ENCODE peak calls at places on chromosomes 13 and 19, in seven cellular contexts. Y, H, F, R, L, E and I are unnamed samples. For H3K9me3 and H3K4me1, the result is how much of the 10 kb centered on the place peaks cover.

GRCh38 chr13:45194081-45194939 is 6.5 kb downstream of the KCTD4 start:
- DNase-seq in Y (no peak), H (no peak), F (no peak), R (peak), L (no peak), E (no peak), I (no peak)

GRCh38 chr19:49712397-49712859 is 21.5 kb downstream of the CPT1C start:
- DNase-seq in Y (no peak), H (peak), F (no peak), R (peak), L (peak), E (no peak), I (peak)

GRCh38 chr13:74761794-74762193 is 627.6 kb upstream of the KLF12 start:
- DNase-seq in Y (no peak), H (no peak), F (no peak), R (no peak), L (no peak), E (no peak), I (no peak)

GRCh38 chr13:85462792-85463425 is 336.3 kb downstream of the SLITRK6 start:
- DNase-seq in Y (no peak), H (no peak), F (no peak), R (no peak), L (no peak), E (no peak), I (no peak)

GRCh38 chr13:110455941-110456340 is 105.6 kb downstream of the RAB20 start:
- DNase-seq in Y (peak), H (peak), F (peak), R (peak), L (peak), E (peak), I (peak)

GRCh38 chr13:44384778-44385177 is 11.2 kb downstream of the SERP2 start:
- DNase-seq in Y (no peak), H (no peak), F (no peak), R (no peak), L (no peak), E (no peak), I (no peak)

GRCh38 chr19:47569331-47569730 is 3.6 kb downstream of the ZNF541 start:
- DNase-seq in Y (no peak), H (no peak), F (no peak), R (no peak), L (no peak), E (no peak), I (no peak)

GRCh38 chr19:11088508-11089253 is 582 bp upstream of the LDLR start:
- DNase-seq in Y (no peak), H (no peak), F (no peak), R (no peak), L (no peak), E (no peak), I (peak)

GRCh38 chr13:98396071-98396710 is 180.7 kb downstream of the STK24 start:
- DNase-seq in Y (no peak), H (no peak), F (no peak), R (peak), L (no peak), E (no peak), I (no peak)

GRCh38 chr13:45781553-45782326 is 69.8 kb downstream of the SIAH3 start:
- DNase-seq in Y (no peak), H (peak), F (no peak), R (no peak), L (no peak), E (no peak), I (peak)

GRCh38 chr19:17779281-17779930 is 15.5 kb upstream of the B3GNT3 start:
- DNase-seq in Y (peak), H (peak), F (no peak), R (peak), L (peak), E (no peak), I (peak)

GRCh38 chr19:40549007-40549708 is 27.5 kb upstream of the SHKBP1 start:
- DNase-seq in Y (peak), H (no peak), F (peak), R (peak), L (no peak), E (peak), I (peak)

GRCh38 chr13:39684531-39685137 is 29.2 kb downstream of the COG6 start:
- DNase-seq in Y (no peak), H (no peak), F (peak), R (peak), L (peak), E (no peak), I (no peak)

GRCh38 chr19:47176627-47177090 is 46.0 kb downstream of the SAE1 start:
- DNase-seq in Y (no peak), H (no peak), F (no peak), R (peak), L (no peak), E (no peak), I (no peak)

GRCh38 chr19:9793051-9793591 is 24.6 kb upstream of the ZNF846 start:
- DNase-seq in Y (peak), H (no peak), F (no peak), R (peak), L (no peak), E (peak), I (peak)

GRCh38 chr13:98488736-98489135 is 88.2 kb downstream of the STK24 start:
- DNase-seq in Y (no peak), H (no peak), F (peak), R (no peak), L (no peak), E (no peak), I (no peak)

GRCh38 chr13:99140831-99141230 is 59.8 kb upstream of the UBAC2 start:
- DNase-seq in Y (no peak), H (no peak), F (no peak), R (no peak), L (no peak), E (no peak), I (no peak)

GRCh38 chr13:48562296-48563066 is 29.6 kb upstream of the RCBTB2 start:
- DNase-seq in Y (no peak), H (no peak), F (peak), R (no peak), L (no peak), E (no peak), I (no peak)

GRCh38 chr13:51926528-51926885 is 64.7 kb downstream of the CCDC70 start:
- DNase-seq in Y (no peak), H (no peak), F (no peak), R (no peak), L (no peak), E (no peak), I (no peak)

GRCh38 chr13:87810920-87811344 is 139.8 kb downstream of the SLITRK5 start:
- DNase-seq in Y (no peak), H (peak), F (no peak), R (no peak), L (peak), E (peak), I (peak)

GRCh38 chr19:32373614-32374295 is 28.3 kb downstream of the ZNF507 start:
- DNase-seq in Y (no peak), H (no peak), F (no peak), R (peak), L (peak), E (no peak), I (peak)

GRCh38 chr19:11853358-11853757 is 4.8 kb downstream of the ZNF439 start:
- DNase-seq in Y (no peak), H (no peak), F (no peak), R (no peak), L (no peak), E (no peak), I (no peak)

GRCh38 chr13:44693156-44693826 is 117.2 kb upstream of the TSC22D1 start:
- DNase-seq in Y (no peak), H (no peak), F (no peak), R (no peak), L (no peak), E (no peak), I (no peak)

GRCh38 chr19:54190503-54190941 is 586 bp upstream of the TSEN34 start:
- DNase-seq in Y (peak), H (peak), F (peak), R (peak), L (peak), E (peak), I (peak)

GRCh38 chr19:56217039-56217949 is 15.2 kb downstream of the ZSCAN5C start:
- DNase-seq in Y (no peak), H (no peak), F (no peak), R (peak), L (no peak), E (no peak), I (no peak)

GRCh38 chr13:65460136-65460535 is 1770.0 kb downstream of the PCDH9 start:
- DNase-seq in Y (no peak), H (no peak), F (no peak), R (peak), L (no peak), E (no peak), I (no peak)

GRCh38 chr19:38722947-38723605 is 21.2 kb downstream of the CAPN12 start:
- DNase-seq in Y (no peak), H (no peak), F (no peak), R (no peak), L (no peak), E (no peak), I (no peak)

GRCh38 chr19:6482343-6482686 is 728 bp upstream of the DENND1C start:
- DNase-seq in Y (no peak), H (no peak), F (no peak), R (no peak), L (no peak), E (no peak), I (no peak)

GRCh38 chr13:94263038-94263437 is 216.4 kb downstream of the DCT start:
- DNase-seq in Y (no peak), H (no peak), F (no peak), R (no peak), L (no peak), E (no peak), I (no peak)

GRCh38 chr13:39159393-39159792 is 121.1 kb downstream of the NHLRC3 start:
- DNase-seq in Y (no peak), H (no peak), F (no peak), R (no peak), L (no peak), E (no peak), I (no peak)

GRCh38 chr19:41427647-41428480 is 690 bp upstream of the B3GNT8 start:
- DNase-seq in Y (peak), H (peak), F (no peak), R (no peak), L (no peak), E (peak), I (peak)

GRCh38 chr19:38690146-38690545 is 42.7 kb downstream of the ACTN4 start:
- DNase-seq in Y (no peak), H (no peak), F (no peak), R (no peak), L (no peak), E (no peak), I (no peak)

GRCh38 chr19:39416152-39416551 is 3.7 kb downstream of the PLEKHG2 start:
- DNase-seq in Y (no peak), H (no peak), F (no peak), R (no peak), L (no peak), E (no peak), I (no peak)

GRCh38 chr13:19057588-19058340 is 123.9 kb downstream of the TUBA3C start:
- DNase-seq in Y (no peak), H (no peak), F (no peak), R (no peak), L (no peak), E (no peak), I (no peak)
- H3K9me3 ChIP-seq in Y (under half), H (half or more), F (under half), R (half or more), L (under half), E (under half), I (under half)

GRCh38 chr13:24276310-24276709 is 33.1 kb upstream of the C1QTNF9 start:
- DNase-seq in Y (no peak), H (no peak), F (no peak), R (no peak), L (no peak), E (no peak), I (no peak)
- H3K4me1 ChIP-seq in Y (half or more), H (under half), F (under half), R (under half), L (under half), E (under half), I (under half)

GRCh38 chr13:105587786-105588185 is 947.7 kb downstream of the EFNB2 start:
- DNase-seq in Y (no peak), H (no peak), F (no peak), R (peak), L (peak), E (no peak), I (no peak)

GRCh38 chr13:105591308-105591707 is 944.2 kb downstream of the EFNB2 start:
- DNase-seq in Y (no peak), H (no peak), F (no peak), R (no peak), L (no peak), E (no peak), I (no peak)
- H3K4me3 ChIP-seq in Y (no peak), H (no peak), F (no peak), R (no peak), L (no peak), E (no peak), I (no peak)

GRCh38 chr19:3708207-3708931 is at the start of gene TJP3:
- DNase-seq in Y (peak), H (peak), F (peak), R (peak), L (peak), E (peak), I (peak)
- H3K9me3 ChIP-seq in Y (under half), H (under half), F (under half), R (under half), L (under half), E (under half), I (under half)